ENCODE peak calls at places on chromosomes 11 and 22, in eight cellular contexts. B is tibial nerve, Z is adipocyte, U is mesothelial cell of epicardium, N is Caco-2, S is HT1080, D is substantia nigra, Q is choroid plexus epithelial cell. K is an unnamed sample.

GRCh38 chr11:115916596-115916995 is 412.4 kb upstream of the CADM1 start:
- DNase-seq in B (no peak), Z (no peak), U (no peak), N (no peak), S (no peak), D (no peak), Q (no peak), K (no peak)

GRCh38 chr22:45551310-45552016 is 48.8 kb downstream of the FBLN1 start:
- DNase-seq in B (peak), Z (no peak), U (no peak), N (no peak), S (no peak), D (peak), Q (peak), K (no peak)

GRCh38 chr11:45158210-45158644 is 11.8 kb downstream of the PRDM11 start:
- DNase-seq in B (no peak), Z (peak), U (peak), N (peak), S (no peak), D (peak), Q (peak), K (no peak)

GRCh38 chr22:47032091-47032943 is 269.9 kb downstream of the TBC1D22A start:
- DNase-seq in B (no peak), Z (no peak), U (no peak), N (no peak), S (no peak), D (no peak), Q (no peak), K (no peak)

GRCh38 chr22:48718818-48719500 is 1108.7 kb downstream of the BRD1 start:
- DNase-seq in B (no peak), Z (no peak), U (no peak), N (no peak), S (no peak), D (peak), Q (no peak), K (no peak)

GRCh38 chr11:66012946-66013761 is 1.3 kb downstream of the CST6 start:
- DNase-seq in B (no peak), Z (no peak), U (no peak), N (no peak), S (no peak), D (no peak), Q (no peak), K (peak)

GRCh38 chr11:17508816-17509215 is 32.2 kb upstream of the ABCC8 start:
- DNase-seq in B (no peak), Z (no peak), U (no peak), N (no peak), S (no peak), D (no peak), Q (no peak), K (no peak)

GRCh38 chr11:11757871-11758270 is 83.9 kb upstream of the USP47 start:
- DNase-seq in B (no peak), Z (no peak), U (no peak), N (no peak), S (no peak), D (no peak), Q (no peak), K (no peak)

GRCh38 chr22:49871482-49871881 is 17.8 kb downstream of the ZBED4 start:
- DNase-seq in B (no peak), Z (no peak), U (no peak), N (no peak), S (no peak), D (no peak), Q (peak), K (no peak)

GRCh38 chr11:101915811-101916291 is 471 bp downstream of the ANGPTL5 start:
- DNase-seq in B (peak), Z (peak), U (no peak), N (no peak), S (peak), D (peak), Q (peak), K (no peak)

GRCh38 chr22:29060931-29061330 is 700 bp downstream of the C22orf31 start:
- DNase-seq in B (no peak), Z (no peak), U (no peak), N (no peak), S (no peak), D (no peak), Q (no peak), K (no peak)

GRCh38 chr11:117535870-117536411 is 208.3 kb downstream of the CEP164 start:
- DNase-seq in B (no peak), Z (no peak), U (no peak), N (no peak), S (no peak), D (peak), Q (no peak), K (no peak)